ENCODE peak calls at places on chromosome 14, in five cellular contexts. L is CD4-positive, alpha-beta memory T cell; G is breast epithelium; P is HS-27A; N is DMS 273 treated with DMSO at 0.1 percent for 48 hours. T is an unnamed sample.

GRCh38 chr14:56522403-56522802 is 57.2 kb upstream of the TMEM260 start:
- DNase-seq in N (no peak), L (no peak), G (no peak), P (no peak), T (no peak)

GRCh38 chr14:31303654-31304053 is 96.1 kb upstream of the HECTD1 start:
- DNase-seq in G (no peak), N (no peak), L (no peak), P (no peak), T (no peak)

GRCh38 chr14:104141621-104142091 is 3.3 kb downstream of the KIF26A start:
- DNase-seq in P (no peak), L (no peak), G (no peak), N (no peak), T (no peak)

GRCh38 chr14:95398630-95399547 is 79.2 kb upstream of the CLMN start:
- DNase-seq in G (no peak), P (no peak), N (no peak), L (no peak), T (no peak)

GRCh38 chr14:105317546-105317945 is 3.0 kb downstream of the PACS2 start:
- DNase-seq in P (no peak), L (no peak), N (no peak), G (no peak), T (no peak)

GRCh38 chr14:99191663-99192621 is 80.1 kb downstream of the BCL11B start:
- DNase-seq in P (no peak), N (peak; percentile 57), G (peak; percentile 43), L (peak; percentile 81), T (peak; percentile 74)

GRCh38 chr14:23078692-23079116 is 16.2 kb downstream of the ACIN1 start:
- DNase-seq in G (no peak), N (no peak), L (no peak), P (peak; percentile 95), T (no peak)

GRCh38 chr14:55957950-55958349 is 160.3 kb upstream of the PELI2 start:
- DNase-seq in L (no peak), N (no peak), P (no peak), G (peak; percentile 37), T (no peak)

GRCh38 chr14:56099081-56099797 is 19.0 kb upstream of the PELI2 start:
- DNase-seq in N (no peak), P (no peak), L (no peak), G (no peak), T (no peak)

GRCh38 chr14:54564799-54565235 is 2.1 kb upstream of the SAMD4A start:
- DNase-seq in N (no peak), L (no peak), G (peak; percentile 22), P (no peak), T (no peak)

GRCh38 chr14:58426819-58427288 is 477 bp downstream of the TIMM9 start:
- DNase-seq in N (peak; percentile 52), L (peak; percentile 58), G (peak; percentile 29), P (peak; percentile 3), T (no peak)

GRCh38 chr14:75699331-75699730 is 38.3 kb downstream of the TTLL5 start:
- DNase-seq in P (no peak), N (no peak), L (no peak), G (no peak), T (no peak)

GRCh38 chr14:100674897-100675618 is 51.6 kb upstream of the DLK1 start:
- DNase-seq in P (no peak), L (no peak), N (no peak), G (no peak), T (no peak)

GRCh38 chr14:69559581-69560011 is 15.1 kb downstream of the CCDC177 start:
- DNase-seq in N (peak; percentile 94), G (peak; percentile 34), L (no peak), P (no peak), T (no peak)

GRCh38 chr14:22588419-22589095 is 467 bp downstream of the DAD1 start:
- DNase-seq in P (no peak), N (no peak), L (peak; percentile 49), G (no peak), T (no peak)

GRCh38 chr14:35438910-35439713 is 34.6 kb upstream of the NFKBIA start:
- DNase-seq in N (no peak), P (no peak), L (no peak), G (no peak), T (no peak)

GRCh38 chr14:49589387-49589786 is 3.2 kb upstream of the RPS29 start:
- DNase-seq in P (no peak), N (no peak), G (no peak), L (no peak), T (no peak)

GRCh38 chr14:72678360-72678759 is 215.5 kb downstream of the DPF3 start:
- DNase-seq in G (no peak), L (no peak), N (no peak), P (no peak), T (no peak)

GRCh38 chr14:31843361-31844091 is 233.6 kb upstream of the ARHGAP5 start:
- DNase-seq in P (no peak), G (no peak), N (no peak), L (no peak), T (no peak)

GRCh38 chr14:64958201-64958600 is 13.9 kb downstream of the RAB15 start:
- DNase-seq in N (no peak), G (no peak), P (no peak), L (no peak), T (no peak)

GRCh38 chr14:67784244-67784823 is 32.1 kb downstream of the ZFYVE26 start:
- DNase-seq in G (no peak), L (no peak), P (no peak), N (no peak), T (no peak)

GRCh38 chr14:94423465-94424056 is 29.0 kb downstream of the SERPINA11 start:
- DNase-seq in N (peak; percentile 6), P (peak; percentile 4), G (peak; percentile 25), L (no peak), T (no peak)

GRCh38 chr14:24816929-24817637 is 183.1 kb upstream of the GZMB start:
- DNase-seq in N (no peak), P (no peak), G (no peak), L (no peak), T (no peak)

GRCh38 chr14:89254201-89254919 is 162.7 kb downstream of the FOXN3 start:
- DNase-seq in N (no peak), P (no peak), L (no peak), G (no peak), T (no peak)

GRCh38 chr14:103056322-103057027 is 874 bp downstream of the CDC42BPB start:
- DNase-seq in N (no peak), G (no peak), L (no peak), P (peak; percentile 24), T (no peak)

GRCh38 chr14:106308839-106309389 is 782.5 kb downstream of the TMEM121 start:
- DNase-seq in L (peak; percentile 79), N (peak; percentile 8), G (no peak), P (no peak), T (peak; percentile 65)

GRCh38 chr14:52553002-52553670 is 500 bp downstream of the GPR137C start:
- DNase-seq in L (peak; percentile 48), P (no peak), N (no peak), G (peak; percentile 17), T (peak; percentile 54)

GRCh38 chr14:26867171-26867757 is 269.4 kb upstream of the NOVA1 start:
- DNase-seq in N (no peak), G (no peak), P (no peak), L (no peak), T (no peak)